ENCODE peak calls at places on chromosome 11, in six cellular contexts. N, L, W, M, G and T are unnamed samples.

GRCh38 chr11:43832536-43832935 is 48.1 kb upstream of the ALKBH3 start:
- DNase-seq in N (no peak), L (no peak), W (no peak), M (no peak), G (no peak), T (no peak)

GRCh38 chr11:65419460-65419772 is 3.2 kb upstream of the NEAT1 start:
- DNase-seq in N (no peak), L (peak), W (peak), M (peak), G (no peak), T (no peak)

GRCh38 chr11:19892387-19892786 is 179.8 kb downstream of the NAV2 start:
- DNase-seq in N (no peak), L (no peak), W (no peak), M (no peak), G (no peak), T (no peak)

GRCh38 chr11:44310456-44311272 is 725 bp upstream of the ALX4 start:
- DNase-seq in N (no peak), L (no peak), W (no peak), M (no peak), G (no peak), T (no peak)

GRCh38 chr11:63619967-63620366 is 5.7 kb upstream of the PLAAT3 start:
- DNase-seq in N (no peak), L (no peak), W (no peak), M (no peak), G (no peak), T (no peak)

GRCh38 chr11:17724020-17724908 is 4.9 kb downstream of the MYOD1 start:
- DNase-seq in N (no peak), L (no peak), W (no peak), M (no peak), G (no peak), T (no peak)

GRCh38 chr11:74134661-74135515 is 35.9 kb downstream of the C2CD3 start:
- DNase-seq in N (no peak), L (no peak), W (no peak), M (no peak), G (no peak), T (no peak)

GRCh38 chr11:2542406-2542805 is 97.6 kb downstream of the KCNQ1 start:
- DNase-seq in N (no peak), L (no peak), W (no peak), M (peak), G (peak), T (peak)

GRCh38 chr11:6663794-6664478 is 8.3 kb upstream of the DCHS1 start:
- DNase-seq in N (no peak), L (no peak), W (no peak), M (no peak), G (no peak), T (no peak)

GRCh38 chr11:101894505-101894904 is 20.3 kb upstream of the CEP126 start:
- DNase-seq in N (no peak), L (no peak), W (no peak), M (no peak), G (no peak), T (no peak)

GRCh38 chr11:103652013-103652412 is 384.4 kb upstream of the DDI1 start:
- DNase-seq in N (no peak), L (no peak), W (no peak), M (no peak), G (no peak), T (no peak)

GRCh38 chr11:1780700-1781592 is 17.2 kb upstream of the CTSD start:
- DNase-seq in N (no peak), L (peak), W (no peak), M (no peak), G (peak), T (peak)

GRCh38 chr11:90774727-90775572 is 552.1 kb upstream of the CHORDC1 start:
- DNase-seq in N (no peak), L (no peak), W (no peak), M (peak), G (peak), T (peak)

GRCh38 chr11:128593281-128593680 is 5.9 kb upstream of the ETS1 start:
- DNase-seq in N (no peak), L (no peak), W (no peak), M (no peak), G (no peak), T (no peak)

DNA sequence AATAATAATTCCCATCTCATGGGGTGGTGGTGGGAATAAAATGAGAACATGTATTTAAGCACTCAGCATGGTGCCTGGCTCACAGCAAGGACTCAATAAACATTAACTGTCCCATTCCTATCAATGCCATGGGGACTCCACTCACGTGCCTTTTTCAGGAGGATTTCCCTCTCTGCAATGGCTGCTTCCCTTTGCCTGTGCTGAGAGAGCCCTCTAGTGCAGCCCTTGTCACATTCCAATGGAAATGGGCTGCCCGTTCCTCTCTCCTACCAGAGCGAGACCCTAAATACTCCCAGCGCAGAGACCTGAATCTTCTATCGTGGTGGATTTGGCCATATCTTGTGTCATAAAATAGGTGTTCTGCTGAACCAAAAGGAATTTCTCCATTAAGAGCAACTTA is 621.5 kb upstream of the B3GAT1 start:
- DNase-seq in N (no peak), L (no peak), W (no peak), M (no peak), G (no peak), T (peak)
- TF ChIP-seq CTCF in N (peak), L (no peak), W (no peak), M (no peak), G (peak), T (no peak)

GRCh38 chr11:47248664-47249377 is at the start of gene ACP2:
- DNase-seq in N (peak), L (peak), W (peak), M (peak), G (peak), T (peak)
- TF ChIP-seq CTCF in N (peak), L (no peak), W (no peak), M (no peak), G (no peak), T (no peak)

DNA sequence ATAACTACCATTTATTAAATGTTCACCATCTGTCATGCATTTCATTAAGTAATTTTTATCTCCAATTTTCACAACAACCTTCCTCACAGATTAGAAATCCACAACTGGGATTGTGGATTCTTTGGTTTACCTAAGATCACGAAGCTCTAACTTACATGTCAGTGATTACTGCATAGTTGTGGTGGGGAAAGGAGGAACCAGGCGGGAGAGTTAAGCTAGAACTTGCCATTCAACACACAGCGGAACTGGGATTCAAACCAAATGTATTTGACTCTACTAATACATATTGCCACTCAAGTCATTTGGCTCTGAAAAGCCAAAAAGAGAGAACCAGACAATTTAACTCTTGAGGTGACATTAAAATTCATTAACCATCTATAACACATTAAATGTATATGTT is 10.4 kb upstream of the LAYN start:
- DNase-seq in N (no peak), L (no peak), W (no peak), M (no peak), G (no peak), T (no peak)
- TF ChIP-seq CTCF in N (no peak), L (no peak), W (no peak), M (no peak), G (no peak), T (no peak)

DNA sequence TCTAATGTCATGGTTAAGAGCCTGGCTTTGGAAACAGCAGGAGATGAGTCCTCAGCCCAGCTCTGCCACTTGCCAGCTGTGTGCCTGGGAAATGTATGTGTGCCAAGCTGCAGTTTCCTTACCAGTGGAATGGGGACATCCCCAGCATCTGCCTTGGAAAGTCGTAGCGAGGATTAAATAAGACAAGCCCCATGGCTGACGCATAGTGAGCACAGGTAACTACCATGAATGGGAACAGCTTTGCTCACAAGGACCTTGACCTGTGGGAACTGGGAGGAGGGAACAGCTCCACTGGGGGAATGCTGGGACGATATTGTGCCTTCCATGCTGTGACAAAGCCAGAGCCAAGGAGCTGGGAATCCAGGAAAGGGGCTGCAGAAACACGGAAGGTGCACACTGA is 2.6 kb upstream of the DSCAML1 start:
- DNase-seq in N (no peak), L (no peak), W (no peak), M (no peak), G (no peak), T (no peak)
- TF ChIP-seq CTCF in N (no peak), L (no peak), W (no peak), M (no peak), G (no peak), T (no peak)

GRCh38 chr11:11313902-11314692 is 39.0 kb downstream of the CSNK2A3 start:
- DNase-seq in N (no peak), L (no peak), W (no peak), M (no peak), G (no peak), T (no peak)

GRCh38 chr11:11313426-11313825 is 39.6 kb downstream of the CSNK2A3 start:
- DNase-seq in N (no peak), L (no peak), W (no peak), M (no peak), G (no peak), T (no peak)

GRCh38 chr11:11311169-11311568 is 41.9 kb downstream of the CSNK2A3 start:
- DNase-seq in N (no peak), L (no peak), W (no peak), M (no peak), G (no peak), T (no peak)

GRCh38 chr11:11309906-11310305 is 43.1 kb downstream of the CSNK2A3 start:
- DNase-seq in N (no peak), L (no peak), W (no peak), M (no peak), G (no peak), T (no peak)

GRCh38 chr11:11312738-11313137 is 40.3 kb downstream of the CSNK2A3 start:
- DNase-seq in N (no peak), L (no peak), W (no peak), M (no peak), G (no peak), T (no peak)
- TF ChIP-seq CTCF in N (no peak), L (no peak), W (no peak), M (no peak), G (no peak), T (no peak)

GRCh38 chr11:122711831-122712378 is 56.4 kb downstream of the UBASH3B start:
- DNase-seq in N (no peak), L (no peak), W (no peak), M (no peak), G (no peak), T (no peak)
- TF ChIP-seq CTCF in N (no peak), L (no peak), W (no peak), M (no peak), G (no peak), T (no peak)

GRCh38 chr11:93229876-93230275 is 32.1 kb upstream of the SLC36A4 start:
- DNase-seq in N (no peak), L (no peak), W (no peak), M (no peak), G (no peak), T (no peak)

GRCh38 chr11:93221539-93221938 is 23.7 kb upstream of the SLC36A4 start:
- DNase-seq in N (no peak), L (no peak), W (no peak), M (no peak), G (peak), T (no peak)

GRCh38 chr11:93220078-93220477 is 22.3 kb upstream of the SLC36A4 start:
- DNase-seq in N (no peak), L (no peak), W (no peak), M (no peak), G (no peak), T (no peak)

GRCh38 chr11:93225642-93226041 is 27.9 kb upstream of the SLC36A4 start:
- DNase-seq in N (no peak), L (no peak), W (no peak), M (no peak), G (no peak), T (no peak)
- TF ChIP-seq CTCF in N (peak), L (no peak), W (no peak), M (no peak), G (no peak), T (no peak)